ENCODE peak calls at places on chromosomes 7 and 10, in five cellular contexts. X, R, O, C and J are unnamed samples.
A peak's percentile ranks its signal among the peaks of the same experiment; 100 is the strongest.

GRCh38 chr10:106917452-106918055 is 247.0 kb downstream of the SORCS1 start:
- DNase-seq in R (peak; percentile 36), X (no peak), C (peak; percentile 9), O (no peak), J (no peak)

GRCh38 chr7:80313067-80313626 is 178.5 kb downstream of the GNAI1 start:
- DNase-seq in O (no peak), R (no peak), X (no peak), C (no peak), J (no peak)

GRCh38 chr7:888081-889024 is 12.0 kb downstream of the GET4 start:
- DNase-seq in O (no peak), R (no peak), C (no peak), X (peak; percentile 77), J (no peak)

GRCh38 chr10:3293536-3294431 is 121.2 kb upstream of the PITRM1 start:
- DNase-seq in R (no peak), X (no peak), O (no peak), C (no peak), J (no peak)

GRCh38 chr7:130380121-130380860 is at the start of gene CPA1:
- DNase-seq in O (no peak), X (no peak), R (no peak), C (no peak), J (no peak)

GRCh38 chr10:13815766-13816165 is 229.0 kb downstream of the PRPF18 start:
- DNase-seq in O (no peak), R (no peak), C (no peak), X (no peak), J (no peak)

GRCh38 chr7:44489955-44490350 is 505 bp downstream of the NUDCD3 start:
- DNase-seq in O (peak; percentile 19), C (peak; percentile 49), X (peak; percentile 28), R (peak; percentile 25), J (no peak)

GRCh38 chr10:34872820-34873219 is 57.7 kb upstream of the PARD3 start:
- DNase-seq in X (no peak), R (no peak), O (no peak), C (no peak), J (no peak)

GRCh38 chr10:73495884-73496674 is at the start of gene PPP3CB:
- DNase-seq in X (peak; percentile 92), C (peak; percentile 91), R (peak; percentile 91), O (peak; percentile 88), J (peak; percentile 62)

GRCh38 chr7:157406971-157407370 is 70.2 kb downstream of the DNAJB6 start:
- DNase-seq in O (no peak), R (no peak), C (no peak), X (no peak), J (no peak)

GRCh38 chr7:157405914-157406810 is 69.4 kb downstream of the DNAJB6 start:
- DNase-seq in O (peak; percentile 16), C (no peak), X (no peak), R (no peak), J (no peak)

GRCh38 chr7:157404845-157405481 is 68.2 kb downstream of the DNAJB6 start:
- DNase-seq in X (no peak), O (peak; percentile 59), R (no peak), C (no peak), J (no peak)

GRCh38 chr7:157404002-157404401 is 67.2 kb downstream of the DNAJB6 start:
- DNase-seq in O (no peak), C (no peak), X (no peak), R (no peak), J (no peak)

GRCh38 chr7:157405501-157405900 is 68.7 kb downstream of the DNAJB6 start:
- DNase-seq in X (no peak), C (no peak), R (no peak), O (no peak), J (no peak)
- H3K27me3 ChIP-seq in X (no peaks in the 10 kb centered on the region), C (no peaks in the 10 kb centered on the region), R (no peaks in the 10 kb centered on the region), O (no peaks in the 10 kb centered on the region), J (no peaks in the 10 kb centered on the region)

DNA sequence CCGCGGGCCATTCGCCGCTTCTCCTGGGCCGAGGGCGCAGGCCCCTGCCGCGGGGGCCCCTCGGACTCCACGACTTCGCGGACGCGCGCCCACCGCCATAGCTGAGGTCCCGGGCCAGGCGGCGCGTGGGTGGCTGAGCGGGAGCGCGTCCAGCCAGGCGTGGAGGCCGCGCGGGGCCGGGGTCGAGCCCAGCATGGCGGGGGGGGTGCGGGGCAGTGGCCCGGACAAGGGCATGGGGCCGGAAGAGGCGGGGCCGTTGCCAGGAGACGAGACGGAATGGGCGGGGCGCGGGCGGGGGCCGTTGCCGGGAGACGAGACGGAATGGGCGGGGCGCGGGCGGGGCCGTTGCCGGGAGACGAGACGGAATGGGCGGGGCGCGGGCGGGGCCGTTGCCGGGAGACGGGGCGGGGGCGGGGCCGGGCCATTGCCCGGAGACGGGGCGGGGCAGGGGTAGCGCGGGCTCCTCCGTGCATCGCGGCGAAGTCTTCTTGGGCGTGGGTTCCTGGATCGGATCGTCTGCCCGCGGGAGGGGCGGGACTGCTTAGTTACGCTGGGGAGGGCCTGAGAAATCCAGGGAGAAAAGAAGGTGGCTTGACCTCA is 14.8 kb downstream of the ADAM8 start:
- DNase-seq in O (peak; percentile 97), R (peak; percentile 92), C (peak; percentile 91), X (peak; percentile 95), J (peak; percentile 42)
- H3K27ac ChIP-seq in O (peak overlapping the region; percentile 97), R (peak overlapping the region; percentile 87), C (peak overlapping the region; percentile 98), X (peak overlapping the region; percentile 60), J (peak overlapping the region; percentile 97)

GRCh38 chr10:102146971-102147428 is 5.2 kb upstream of the NOLC1 start:
- DNase-seq in C (no peak), R (no peak), X (no peak), O (no peak), J (no peak)
- TF ChIP-seq POLR2A in C (no peak), R (no peak), X (no peak), O (no peak), J (no peak)

GRCh38 chr7:24748521-24748920 is 8.7 kb downstream of the GSDME start:
- DNase-seq in O (no peak), C (no peak), X (no peak), R (no peak), J (no peak)

GRCh38 chr7:24752073-24752800 is 5.0 kb downstream of the GSDME start:
- DNase-seq in R (no peak), O (no peak), X (no peak), C (no peak), J (no peak)

GRCh38 chr7:24755096-24755495 is 2.2 kb downstream of the GSDME start:
- DNase-seq in R (no peak), O (no peak), X (no peak), C (no peak), J (no peak)

GRCh38 chr7:24751484-24751883 is 5.8 kb downstream of the GSDME start:
- DNase-seq in O (no peak), R (no peak), C (no peak), X (no peak), J (no peak)

GRCh38 chr7:24750441-24751055 is 6.7 kb downstream of the GSDME start:
- DNase-seq in C (no peak), O (no peak), X (no peak), R (no peak), J (no peak)
- H3K27me3 ChIP-seq in C (peaks cover 2% of the 10 kb centered on the region), O (no peaks in the 10 kb centered on the region), X (no peaks in the 10 kb centered on the region), R (no peaks in the 10 kb centered on the region), J (no peaks in the 10 kb centered on the region)

DNA sequence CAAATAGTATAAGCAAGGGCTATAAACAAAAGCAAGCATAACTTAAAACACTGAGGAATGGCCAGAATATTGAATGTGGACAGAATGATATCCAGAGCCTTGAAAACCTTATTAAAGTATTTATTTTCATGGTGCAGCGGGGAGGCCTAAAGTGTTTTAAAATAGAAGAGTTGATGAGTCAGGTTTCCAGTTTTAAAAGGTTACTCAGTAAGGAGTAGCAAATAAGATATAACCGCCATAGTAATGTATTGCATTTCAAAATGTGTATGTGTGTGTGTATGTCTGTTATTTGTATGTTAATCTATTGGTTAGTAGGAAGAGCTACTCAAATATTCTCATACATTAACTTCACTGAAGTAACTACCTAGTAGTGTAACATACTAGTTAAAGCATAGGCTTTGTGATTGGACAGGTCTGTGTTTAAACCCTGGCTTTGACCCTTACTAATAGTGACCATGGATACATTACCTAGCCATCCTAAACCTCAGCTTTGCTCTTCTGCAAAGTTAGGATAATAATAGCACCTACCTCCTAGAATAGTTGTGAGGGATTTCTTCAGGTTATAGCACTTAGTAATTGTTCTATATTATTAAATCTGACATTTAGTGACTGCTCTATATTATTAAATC is 16.9 kb downstream of the CUTC start:
- DNase-seq in R (no peak), C (no peak), X (no peak), O (no peak), J (no peak)
- H3K27ac ChIP-seq in R (no peak overlapping the region), C (no peak overlapping the region), X (no peak overlapping the region), O (no peak overlapping the region), J (no peak overlapping the region)

DNA sequence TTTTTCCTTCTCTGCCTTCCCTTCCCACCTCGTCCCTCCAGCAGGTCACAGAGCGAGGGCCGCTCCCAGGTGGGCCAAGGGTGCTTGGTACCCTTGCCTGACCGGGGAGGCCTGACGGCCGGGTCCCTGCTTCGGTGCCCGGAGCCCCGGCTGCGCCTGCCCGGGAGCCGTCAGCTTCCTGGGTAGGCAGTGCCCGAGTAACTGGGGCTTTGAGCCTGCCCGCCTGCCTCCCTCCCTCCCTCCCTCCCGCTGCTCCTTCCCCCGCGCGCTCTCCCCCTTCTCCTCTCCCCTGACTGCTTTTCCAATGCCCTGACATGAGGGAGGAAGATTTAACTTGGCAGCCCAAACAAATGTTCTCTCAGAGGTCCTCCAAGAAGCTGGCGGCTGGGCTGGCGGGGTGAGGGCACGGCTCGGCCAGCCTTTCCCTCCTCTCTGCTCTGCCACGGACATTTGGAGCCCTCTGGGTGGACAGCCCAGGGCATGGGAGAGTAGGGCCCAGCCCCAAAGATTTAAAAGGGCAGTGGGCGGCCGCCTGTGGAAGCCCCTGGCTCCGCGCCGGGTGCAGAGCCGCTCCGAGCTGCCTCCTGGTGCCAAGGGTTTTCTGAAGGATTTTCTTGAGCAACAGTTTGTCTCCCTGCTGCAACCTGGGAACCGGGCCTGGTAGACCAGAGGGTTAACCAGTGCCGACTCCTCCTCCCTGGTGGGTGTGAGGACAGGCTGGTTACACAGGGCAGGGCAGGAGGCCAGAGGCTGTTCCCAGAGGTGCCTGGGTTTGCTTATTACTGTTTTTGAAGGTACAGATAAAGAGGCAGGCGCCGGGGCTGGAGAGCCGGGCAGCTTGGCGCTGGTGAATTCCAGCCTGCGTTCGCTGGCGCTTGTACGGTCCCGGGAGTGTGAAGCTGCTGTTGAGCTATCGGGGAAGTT is 2.1 kb downstream of the ZMIZ1 start:
- DNase-seq in X (peak; percentile 92), R (peak; percentile 95), O (peak; percentile 84), C (peak; percentile 94), J (peak; percentile 53)
- TF ChIP-seq POLR2A in X (peak; percentile 79), R (no peak), O (peak; percentile 27), C (peak; percentile 87), J (peak; percentile 57)

GRCh38 chr10:71502221-71502620 is 105.5 kb downstream of the CDH23 start:
- DNase-seq in X (no peak), R (no peak), C (no peak), O (no peak), J (no peak)
- H3K27me3 ChIP-seq in X (no peaks in the 10 kb centered on the region), R (no peaks in the 10 kb centered on the region), C (no peaks in the 10 kb centered on the region), O (no peaks in the 10 kb centered on the region), J (no peaks in the 10 kb centered on the region)

DNA sequence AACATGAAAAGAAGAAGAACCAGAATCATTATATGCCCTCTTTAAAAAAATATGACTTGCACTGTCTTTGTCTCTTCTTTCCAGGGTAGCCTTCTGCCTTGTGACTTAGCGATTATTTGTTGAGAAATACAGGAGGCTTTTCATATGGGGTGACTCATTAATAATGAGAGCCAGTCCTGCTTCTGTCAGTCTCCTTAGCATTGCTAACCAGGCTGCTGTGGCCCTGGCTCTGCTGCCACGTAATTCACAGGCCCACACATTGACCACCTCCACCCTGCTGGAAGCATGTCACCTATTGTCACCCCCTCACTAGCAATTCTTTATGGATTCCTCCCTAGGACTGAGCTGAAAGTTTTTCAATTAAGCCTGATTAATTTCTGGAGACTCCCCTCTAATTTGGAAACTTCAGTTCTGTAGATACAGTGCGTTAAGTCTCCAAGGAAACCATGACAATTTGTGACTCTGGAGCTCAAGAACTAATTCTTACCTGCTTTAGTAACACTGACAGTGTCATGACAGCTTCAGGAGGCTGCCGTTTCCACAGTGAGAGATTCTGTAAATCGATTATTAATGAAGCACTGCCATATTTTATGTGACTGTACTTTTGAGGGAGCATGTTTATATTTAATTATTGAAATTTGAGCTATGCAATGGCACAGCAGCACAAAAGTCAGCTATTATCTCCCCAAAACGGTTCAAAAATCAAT is 267.9 kb upstream of the SP8 start:
- DNase-seq in X (no peak), C (no peak), R (no peak), O (no peak), J (no peak)
- H3K27ac ChIP-seq in X (no peak overlapping the region), C (no peak overlapping the region), R (no peak overlapping the region), O (no peak overlapping the region), J (no peak overlapping the region)